ENCODE peak calls at places on chromosomes 2 and 18, in nine cellular contexts. E is upper lobe of left lung, W is heart left ventricle, C is body of pancreas, U is right lobe of liver, A is uterus, K is H1, D is NB4, M is prostate gland. Y is an unnamed sample.

GRCh38 chr18:59085797-59086196 is 53.9 kb upstream of the SEC11C start:
- DNase-seq in C (no peak), K (no peak), E (no peak), U (no peak), A (no peak), M (no peak), D (no peak), W (no peak), Y (peak)

GRCh38 chr2:149224458-149224857 is 105.9 kb upstream of the LYPD6 start:
- DNase-seq in D (no peak), A (no peak), U (no peak), W (no peak), K (no peak), E (no peak), M (no peak), C (no peak), Y (no peak)

GRCh38 chr2:240896871-240897692 is 1.1 kb upstream of the MAB21L4 start:
- DNase-seq in D (peak), A (no peak), C (peak), E (no peak), M (peak), U (peak), K (no peak), W (peak), Y (no peak)

GRCh38 chr18:46226461-46226860 is 122.3 kb downstream of the HAUS1 start:
- DNase-seq in C (no peak), K (no peak), D (no peak), W (no peak), A (no peak), U (no peak), M (no peak), E (no peak), Y (no peak)

GRCh38 chr2:121663458-121663857 is 14.2 kb upstream of the CLASP1 start:
- DNase-seq in C (no peak), M (no peak), U (no peak), E (no peak), W (no peak), K (no peak), D (no peak), A (no peak), Y (no peak)

GRCh38 chr2:134718956-134719814 is at the start of gene TMEM163:
- DNase-seq in C (peak), W (no peak), E (peak), U (no peak), A (no peak), D (no peak), M (no peak), K (peak), Y (no peak)

GRCh38 chr2:102206666-102207341 is 20.0 kb downstream of the IL1RL2 start:
- DNase-seq in M (peak), K (no peak), C (peak), W (no peak), A (no peak), U (peak), E (peak), D (no peak), Y (no peak)

GRCh38 chr2:96754317-96754716 is 6.4 kb upstream of the CNNM4 start:
- DNase-seq in E (no peak), U (no peak), A (no peak), M (no peak), C (no peak), K (no peak), D (no peak), W (no peak), Y (no peak)

GRCh38 chr2:40147360-40147759 is 304.5 kb downstream of the SLC8A1 start:
- DNase-seq in C (no peak), K (no peak), E (no peak), M (no peak), U (no peak), A (no peak), W (no peak), D (no peak), Y (no peak)

GRCh38 chr2:27281855-27282559 is at the start of gene TRIM54:
- DNase-seq in M (no peak), D (no peak), U (no peak), E (no peak), C (no peak), K (no peak), W (peak), A (no peak), Y (no peak)

GRCh38 chr18:42131044-42131939 is 176.3 kb downstream of the PIK3C3 start:
- DNase-seq in U (no peak), A (peak), C (peak), E (no peak), D (no peak), K (no peak), W (no peak), M (no peak), Y (no peak)

GRCh38 chr2:204544961-204545860 is at the start of gene PARD3B:
- DNase-seq in D (peak), M (peak), W (peak), A (peak), K (peak), E (peak), U (peak), C (peak), Y (peak)

GRCh38 chr2:142190805-142191204 is 60.0 kb upstream of the LRP1B start:
- DNase-seq in U (no peak), E (no peak), D (no peak), K (no peak), C (no peak), A (no peak), W (no peak), M (no peak), Y (peak)

GRCh38 chr18:27967938-27968803 is 208.8 kb downstream of the CDH2 start:
- DNase-seq in A (no peak), E (no peak), C (no peak), W (no peak), D (no peak), U (no peak), M (no peak), K (no peak), Y (no peak)

GRCh38 chr2:58634653-58635347 is 393.7 kb upstream of the FANCL start:
- DNase-seq in W (no peak), U (no peak), C (no peak), D (no peak), E (no peak), M (no peak), K (no peak), A (no peak), Y (peak)

GRCh38 chr2:152582081-152582480 is 135.2 kb downstream of the PRPF40A start:
- DNase-seq in A (no peak), K (no peak), C (no peak), E (no peak), D (no peak), M (no peak), W (no peak), U (no peak), Y (peak)

GRCh38 chr18:69908838-69909237 is 38.8 kb downstream of the CD226 start:
- DNase-seq in U (no peak), E (no peak), M (no peak), C (no peak), K (no peak), A (no peak), D (no peak), W (no peak), Y (no peak)

GRCh38 chr18:69900941-69901340 is 46.7 kb downstream of the CD226 start:
- DNase-seq in K (no peak), C (no peak), W (no peak), M (no peak), E (no peak), A (no peak), D (no peak), U (no peak), Y (no peak)

GRCh38 chr18:69906765-69907164 is 40.9 kb downstream of the CD226 start:
- DNase-seq in M (no peak), K (no peak), A (no peak), U (no peak), C (no peak), D (no peak), E (no peak), W (no peak), Y (no peak)
- TF ChIP-seq POLR2A in M (no peak), K (no peak), A (no peak), U (no peak), C (no peak), D (no peak), E (no peak), W (no peak), Y (no peak)

GRCh38 chr18:75656035-75656434 is 228.5 kb upstream of the SMIM21 start:
- DNase-seq in W (no peak), D (peak), E (no peak), M (no peak), K (no peak), C (no peak), U (no peak), A (no peak), Y (no peak)
- H3K4me3 ChIP-seq in W (no peak), D (no peak), E (no peak), M (no peak), K (no peak), C (no peak), U (no peak), A (no peak), Y (no peak)

GRCh38 chr2:174682578-174683391 is 81.5 kb downstream of the CHRNA1 start:
- DNase-seq in D (peak), K (peak), A (peak), W (peak), C (peak), U (peak), M (peak), E (peak), Y (peak)
- TF ChIP-seq POLR2A in D (peak), K (no peak), A (peak), W (no peak), C (peak), U (no peak), M (no peak), E (no peak), Y (no peak)

DNA sequence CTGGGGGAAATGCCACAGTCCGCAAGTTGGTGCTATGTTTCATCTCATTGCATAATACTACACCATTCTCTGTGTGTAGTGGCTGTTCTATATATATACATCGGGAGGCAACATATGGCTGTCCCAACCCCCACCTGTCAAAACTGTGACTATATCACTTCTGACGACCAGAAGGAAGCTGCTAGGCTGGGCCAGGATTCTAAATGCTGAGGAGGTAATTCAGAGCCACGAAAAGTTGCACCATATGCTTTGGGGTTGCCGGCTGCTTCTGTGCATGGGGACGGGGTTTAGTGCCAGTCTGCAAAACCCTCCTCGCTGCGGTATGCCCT is 117.3 kb downstream of the MSH2 start:
- DNase-seq in C (no peak), A (no peak), U (no peak), W (no peak), E (no peak), K (no peak), M (no peak), D (peak), Y (no peak)
- H3K4me3 ChIP-seq in C (no peak), A (no peak), U (no peak), W (no peak), E (peak), K (no peak), M (no peak), D (peak), Y (no peak)

GRCh38 chr18:54390838-54391237 is 33.1 kb downstream of the C18orf54 start:
- DNase-seq in U (no peak), W (no peak), E (no peak), K (no peak), D (no peak), C (no peak), A (no peak), M (no peak), Y (peak)

GRCh38 chr18:54386043-54386442 is 28.3 kb downstream of the C18orf54 start:
- DNase-seq in D (no peak), U (no peak), W (no peak), E (no peak), C (no peak), M (no peak), A (no peak), K (no peak), Y (no peak)

GRCh38 chr18:54387631-54388030 is 29.9 kb downstream of the C18orf54 start:
- DNase-seq in E (no peak), M (no peak), C (no peak), D (no peak), U (no peak), A (no peak), K (no peak), W (no peak), Y (no peak)

GRCh38 chr18:54389143-54389505 is 31.4 kb downstream of the C18orf54 start:
- DNase-seq in D (no peak), A (no peak), M (no peak), K (no peak), W (no peak), C (no peak), E (no peak), U (no peak), Y (no peak)

GRCh38 chr18:54388203-54389142 is 30.8 kb downstream of the C18orf54 start:
- DNase-seq in D (peak), U (no peak), C (peak), K (peak), A (no peak), M (no peak), E (peak), W (no peak), Y (peak)
- TF ChIP-seq POLR2A in D (no peak), U (no peak), C (no peak), K (peak), A (no peak), M (no peak), E (no peak), W (no peak), Y (peak)

GRCh38 chr2:242031481-242032019 is 162.0 kb downstream of the RTP5 start:
- DNase-seq in U (no peak), E (peak), D (peak), C (no peak), W (no peak), M (no peak), K (peak), A (no peak), Y (no peak)

GRCh38 chr2:242029422-242030225 is 160.1 kb downstream of the RTP5 start:
- DNase-seq in C (no peak), D (peak), M (no peak), W (no peak), U (no peak), K (peak), E (peak), A (no peak), Y (no peak)

GRCh38 chr2:242027676-242028450 is 158.3 kb downstream of the RTP5 start:
- DNase-seq in E (peak), A (no peak), C (no peak), M (no peak), K (peak), W (no peak), D (no peak), U (no peak), Y (no peak)

GRCh38 chr2:242030858-242031257 is 161.3 kb downstream of the RTP5 start:
- DNase-seq in A (no peak), D (no peak), U (no peak), M (no peak), K (no peak), W (no peak), E (peak), C (no peak), Y (no peak)

GRCh38 chr2:242030226-242030575 is 160.7 kb downstream of the RTP5 start:
- DNase-seq in C (no peak), W (no peak), A (no peak), U (no peak), D (no peak), E (peak), M (no peak), K (peak), Y (no peak)
- H3K4me3 ChIP-seq in C (no peak), W (no peak), A (no peak), U (no peak), D (no peak), E (no peak), M (no peak), K (no peak), Y (no peak)

GRCh38 chr18:80147418-80148315 is 38.6 kb downstream of the ADNP2 start:
- DNase-seq in U (peak), W (peak), A (peak), D (peak), C (peak), K (peak), M (peak), E (peak), Y (peak)
- TF ChIP-seq POLR2A in U (peak), W (no peak), A (no peak), D (no peak), C (peak), K (no peak), M (peak), E (peak), Y (no peak)

DNA sequence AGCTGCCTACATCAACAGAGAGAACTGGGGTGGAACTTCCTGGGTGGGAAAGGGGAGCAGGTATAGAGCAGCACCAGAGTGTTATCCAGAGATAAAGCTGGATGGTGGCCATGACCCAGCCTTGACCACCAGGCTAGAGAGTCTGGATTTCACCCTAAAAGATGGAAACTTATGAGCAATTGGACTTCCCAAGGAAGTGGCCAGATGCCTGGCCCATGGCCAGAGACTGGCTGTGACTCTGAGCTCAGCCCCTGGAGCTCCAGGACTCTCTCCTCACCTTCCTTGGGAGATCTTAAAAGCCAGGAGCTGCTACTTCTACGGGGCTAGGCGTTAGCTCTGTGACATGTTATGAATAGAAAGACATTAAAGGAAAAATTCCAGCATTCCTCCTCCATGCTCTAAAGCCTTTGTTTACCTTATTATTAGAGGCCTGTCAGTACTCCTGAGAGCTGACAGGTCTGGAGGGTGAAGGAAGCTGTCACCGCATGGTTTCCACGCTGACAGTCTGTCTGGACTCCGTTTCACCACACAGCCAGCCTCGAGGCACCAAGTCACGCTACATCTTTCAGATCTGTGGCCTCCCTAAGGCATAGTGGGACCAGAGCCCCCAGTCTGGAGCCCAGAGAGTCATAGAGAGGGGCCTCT is 260.0 kb upstream of the SIX2 start:
- DNase-seq in M (no peak), D (no peak), K (no peak), U (no peak), C (no peak), E (no peak), A (no peak), W (no peak), Y (peak)
- H3K4me3 ChIP-seq in M (no peak), D (no peak), K (no peak), U (no peak), C (no peak), E (no peak), A (no peak), W (no peak), Y (no peak)

GRCh38 chr18:33074125-33074524 is 301.3 kb upstream of the KLHL14 start:
- DNase-seq in U (no peak), E (no peak), W (no peak), D (no peak), A (no peak), M (no peak), K (no peak), C (no peak), Y (no peak)
- TF ChIP-seq POLR2A in U (no peak), E (no peak), W (no peak), D (no peak), A (no peak), M (no peak), K (no peak), C (no peak), Y (no peak)

GRCh38 chr18:54210463-54210862 is 14.0 kb downstream of the MBD2 start:
- DNase-seq in D (no peak), E (no peak), U (no peak), W (no peak), K (no peak), M (no peak), C (no peak), A (no peak), Y (no peak)
- H3K4me3 ChIP-seq in D (no peak), E (no peak), U (no peak), W (no peak), K (no peak), M (no peak), C (no peak), A (no peak), Y (no peak)